ENCODE peak calls at places on chromosomes 16 and 17, in six cellular contexts. M is HFFc6; X is hepatic stellate cell; S is stimulated activated CD8-positive, alpha-beta memory T cell treated with anti-CD3 and anti-CD28 coated beads, Interleukin-2, amount 100 ng/mL, for 48 hours; H is activated T-helper 1 cell treated with Interleukin-2 at 50 U/mL for 16 hours; W is non-pigmented ciliary epithelial cell. I is an unnamed sample.

GRCh38 chr17:41061969-41062368 is 2.1 kb upstream of the KRTAP2-3 start:
- DNase-seq in M (peak; percentile 93), X (peak; percentile 87), S (no peak), H (no peak), W (peak; percentile 93), I (no peak)

GRCh38 chr17:76714822-76715461 is 4.2 kb upstream of the MXRA7 start:
- DNase-seq in M (peak; percentile 50), X (peak; percentile 38), S (peak; percentile 67), H (peak; percentile 60), W (no peak), I (no peak)

GRCh38 chr16:4653981-4654380 is 29.4 kb downstream of the MGRN1 start:
- DNase-seq in M (no peak), X (no peak), S (no peak), H (no peak), W (no peak), I (no peak)

GRCh38 chr16:80940069-80940856 is 66.4 kb downstream of the CMC2 start:
- DNase-seq in M (no peak), X (no peak), S (no peak), H (no peak), W (no peak), I (no peak)

GRCh38 chr16:89505204-89506112 is 2.7 kb upstream of the SPG7 start:
- DNase-seq in M (peak; percentile 83), X (peak; percentile 84), S (peak; percentile 64), H (peak; percentile 81), W (peak; percentile 40), I (peak; percentile 65)

GRCh38 chr17:51667722-51668083 is 407.4 kb downstream of the UTP18 start:
- DNase-seq in M (no peak), X (no peak), S (no peak), H (no peak), W (no peak), I (no peak)

GRCh38 chr17:7833011-7833794 is 814 bp upstream of the KDM6B start:
- DNase-seq in M (no peak), X (no peak), S (no peak), H (no peak), W (no peak), I (no peak)

GRCh38 chr17:18920911-18921441 is 31.0 kb upstream of the SLC5A10 start:
- DNase-seq in M (peak; percentile 23), X (no peak), S (no peak), H (no peak), W (no peak), I (no peak)

GRCh38 chr16:49440156-49441065 is 66.8 kb downstream of the C16orf78 start:
- DNase-seq in M (no peak), X (no peak), S (no peak), H (no peak), W (no peak), I (no peak)

GRCh38 chr17:48492401-48493298 is 38.2 kb downstream of the HOXB1 start:
- DNase-seq in M (peak; percentile 25), X (peak; percentile 77), S (peak; percentile 52), H (peak; percentile 47), W (no peak), I (peak; percentile 79)

GRCh38 chr16:2966803-2967184 is 2.4 kb upstream of the PAQR4 start:
- DNase-seq in M (no peak), X (no peak), S (no peak), H (no peak), W (no peak), I (no peak)

GRCh38 chr17:12522743-12523181 is 142.9 kb upstream of the MYOCD start:
- DNase-seq in M (peak; percentile 84), X (peak; percentile 46), S (no peak), H (no peak), W (peak; percentile 6), I (no peak)

GRCh38 chr16:50815382-50815781 is 73.5 kb downstream of the CYLD start:
- DNase-seq in M (no peak), X (no peak), S (no peak), H (no peak), W (no peak), I (no peak)

GRCh38 chr16:85384831-85385462 is 228.2 kb upstream of the GSE1 start:
- DNase-seq in M (no peak), X (no peak), S (no peak), H (no peak), W (no peak), I (no peak)

GRCh38 chr16:55875273-55875672 is at the start of gene CES5A:
- DNase-seq in M (no peak), X (no peak), S (no peak), H (no peak), W (no peak), I (no peak)

GRCh38 chr16:3183445-3184139 is 4.4 kb upstream of the OR1F1 start:
- DNase-seq in M (no peak), X (no peak), S (no peak), H (no peak), W (no peak), I (no peak)

GRCh38 chr17:70137451-70138230 is 31.7 kb upstream of the KCNJ2 start:
- DNase-seq in M (peak; percentile 69), X (peak; percentile 69), S (no peak), H (no peak), W (peak; percentile 82), I (peak; percentile 28)

GRCh38 chr17:30345089-30345433 is 11.2 kb upstream of the TMIGD1 start:
- DNase-seq in M (no peak), X (no peak), S (no peak), H (no peak), W (no peak), I (no peak)

GRCh38 chr17:48930435-48930873 is 14.2 kb downstream of the SNF8 start:
- DNase-seq in M (no peak), X (no peak), S (no peak), H (no peak), W (no peak), I (no peak)

GRCh38 chr17:67558740-67559380 is 158.9 kb upstream of the NOL11 start:
- DNase-seq in M (no peak), X (no peak), S (no peak), H (no peak), W (no peak), I (no peak)

GRCh38 chr16:23232806-23233205 is 50.3 kb downstream of the SCNN1G start:
- DNase-seq in M (no peak), X (no peak), S (no peak), H (no peak), W (no peak), I (no peak)

GRCh38 chr16:75304521-75305363 is 53.3 kb upstream of the BCAR1 start:
- DNase-seq in M (peak; percentile 95), X (peak; percentile 67), S (no peak), H (no peak), W (peak; percentile 91), I (no peak)

GRCh38 chr17:78621720-78622490 is 44.7 kb upstream of the DNAH17 start:
- DNase-seq in M (no peak), X (no peak), S (no peak), H (no peak), W (no peak), I (no peak)

GRCh38 chr17:17724307-17724921 is 43.2 kb downstream of the RAI1 start:
- DNase-seq in M (no peak), X (peak; percentile 78), S (peak; percentile 22), H (no peak), W (no peak), I (peak; percentile 76)

GRCh38 chr17:38434178-38434665 is 6.0 kb downstream of the ARHGAP23 start:
- DNase-seq in M (no peak), X (no peak), S (no peak), H (no peak), W (no peak), I (no peak)

GRCh38 chr17:68310141-68310540 is 18.8 kb downstream of the ARSG start:
- DNase-seq in M (no peak), X (no peak), S (no peak), H (no peak), W (no peak), I (no peak)

GRCh38 chr16:11666108-11667055 is 1.9 kb upstream of the SNN start:
- DNase-seq in M (no peak), X (no peak), S (no peak), H (no peak), W (no peak), I (no peak)

GRCh38 chr16:7392206-7392605 is 59.6 kb downstream of the RBFOX1 start:
- DNase-seq in M (no peak), X (no peak), S (no peak), H (no peak), W (no peak), I (no peak)

GRCh38 chr17:41986634-41987033 is 20.0 kb downstream of the CNP start:
- DNase-seq in M (no peak), X (no peak), S (no peak), H (no peak), W (no peak), I (no peak)

GRCh38 chr16:48250520-48251278 is 3.4 kb upstream of the ABCC11 start:
- DNase-seq in M (no peak), X (no peak), S (no peak), H (no peak), W (no peak), I (no peak)

GRCh38 chr17:7318121-7318860 is 3.1 kb upstream of the GPS2 start:
- DNase-seq in M (no peak), X (no peak), S (no peak), H (no peak), W (no peak), I (no peak)